ENCODE peak calls at places on chromosomes 11 and 22, in six cellular contexts. A, H, K, E, W and R are unnamed samples.

GRCh38 chr22:45242778-45243191 is 2.1 kb upstream of the KIAA0930 start:
- DNase-seq in A (no peak), H (no peak), K (peak; percentile 82), E (no peak), W (peak; percentile 63), R (no peak)

GRCh38 chr11:7706377-7706776 is at the start of gene OVCH2:
- DNase-seq in A (no peak), H (no peak), K (no peak), E (no peak), W (no peak), R (no peak)

GRCh38 chr11:78101073-78101472 is 21.4 kb upstream of the NDUFC2 start:
- DNase-seq in A (no peak), H (no peak), K (no peak), E (no peak), W (no peak), R (no peak)

GRCh38 chr11:74863410-74863809 is 85.5 kb downstream of the XRRA1 start:
- DNase-seq in A (no peak), H (no peak), K (no peak), E (no peak), W (no peak), R (no peak)

GRCh38 chr11:65416341-65417185 is 6.0 kb upstream of the NEAT1 start:
- DNase-seq in A (peak; percentile 92), H (peak; percentile 91), K (peak; percentile 66), E (peak; percentile 95), W (peak; percentile 84), R (peak; percentile 94)

GRCh38 chr22:39469681-39470461 is 13.1 kb downstream of the MGAT3 start:
- DNase-seq in A (peak; percentile 66), H (no peak), K (no peak), E (peak; percentile 44), W (peak; percentile 70), R (no peak)

GRCh38 chr11:8082391-8083087 is 1.5 kb downstream of the TUB start:
- DNase-seq in A (peak; percentile 46), H (no peak), K (no peak), E (peak; percentile 81), W (no peak), R (no peak)

GRCh38 chr11:124467376-124468061 is 22.0 kb upstream of the OR8B8 start:
- DNase-seq in A (no peak), H (no peak), K (no peak), E (no peak), W (no peak), R (no peak)

GRCh38 chr22:23800297-23801237 is 13.8 kb downstream of the SMARCB1 start:
- DNase-seq in A (no peak), H (no peak), K (no peak), E (no peak), W (no peak), R (no peak)

GRCh38 chr11:65424200-65425104 is 1.9 kb downstream of the NEAT1 start:
- DNase-seq in A (peak; percentile 53), H (peak; percentile 65), K (peak; percentile 34), E (no peak), W (no peak), R (peak; percentile 88)

GRCh38 chr11:7613394-7613720 is 59.9 kb downstream of the CYB5R2 start:
- DNase-seq in A (no peak), H (no peak), K (peak; percentile 84), E (no peak), W (no peak), R (no peak)

GRCh38 chr11:1642288-1643145 is 12.9 kb downstream of the KRTAP5-5 start:
- DNase-seq in A (no peak), H (no peak), K (no peak), E (no peak), W (no peak), R (no peak)

GRCh38 chr11:18393581-18394299 is 623 bp upstream of the LDHA start:
- DNase-seq in A (no peak), H (no peak), K (no peak), E (no peak), W (no peak), R (no peak)

GRCh38 chr11:8408151-8408930 is 144.7 kb upstream of the LMO1 start:
- DNase-seq in A (no peak), H (no peak), K (peak; percentile 28), E (no peak), W (no peak), R (no peak)

GRCh38 chr11:47611240-47611863 is 17.1 kb upstream of the C1QTNF4 start:
- DNase-seq in A (no peak), H (no peak), K (no peak), E (no peak), W (no peak), R (no peak)

GRCh38 chr11:2789331-2789730 is 89.5 kb upstream of the KCNQ1OT1 start:
- DNase-seq in A (no peak), H (no peak), K (no peak), E (no peak), W (no peak), R (peak; percentile 5)

GRCh38 chr22:45090364-45090960 is 73.3 kb upstream of the NUP50 start:
- DNase-seq in A (no peak), H (peak; percentile 36), K (peak; percentile 25), E (no peak), W (no peak), R (no peak)

GRCh38 chr22:39494471-39495120 is 7.5 kb upstream of the MIEF1 start:
- DNase-seq in A (peak; percentile 76), H (no peak), K (no peak), E (no peak), W (no peak), R (no peak)